ENCODE peak calls at places on chromosomes 7 and 10, in six cellular contexts. One of them, this sample, is unnamed.

GRCh38 chr7:152411389-152411788 is 24.4 kb downstream of the KMT2C start:
- DNase-seq in brain microvascular endothelial cell: no peak
- DNase-seq in neural progenitor cell: peak; percentile 66
- DNase-seq in colonic mucosa: no peak
- DNase-seq in pancreas: no peak
- DNase-seq in CD8-positive, alpha-beta T cell: no peak
- DNase-seq in this sample: no peak

GRCh38 chr7:66187894-66188293 is 17.2 kb upstream of the TPST1 start:
- DNase-seq in brain microvascular endothelial cell: no peak
- DNase-seq in neural progenitor cell: no peak
- DNase-seq in colonic mucosa: peak; percentile 25
- DNase-seq in pancreas: no peak
- DNase-seq in CD8-positive, alpha-beta T cell: no peak
- DNase-seq in this sample: no peak

GRCh38 chr10:24952701-24953349 is 419 bp upstream of the PRTFDC1 start:
- DNase-seq in brain microvascular endothelial cell: peak; percentile 20
- DNase-seq in neural progenitor cell: peak; percentile 82
- DNase-seq in colonic mucosa: peak; percentile 53
- DNase-seq in pancreas: peak; percentile 82
- DNase-seq in CD8-positive, alpha-beta T cell: peak; percentile 59
- DNase-seq in this sample: peak; percentile 58

GRCh38 chr10:7318836-7319235 is 92.0 kb downstream of the SFMBT2 start:
- DNase-seq in brain microvascular endothelial cell: no peak
- DNase-seq in neural progenitor cell: no peak
- DNase-seq in colonic mucosa: no peak
- DNase-seq in pancreas: no peak
- DNase-seq in CD8-positive, alpha-beta T cell: no peak
- DNase-seq in this sample: no peak

GRCh38 chr7:102196028-102196427 is 90.6 kb upstream of the SH2B2 start:
- DNase-seq in brain microvascular endothelial cell: no peak
- DNase-seq in neural progenitor cell: no peak
- DNase-seq in colonic mucosa: no peak
- DNase-seq in pancreas: no peak
- DNase-seq in CD8-positive, alpha-beta T cell: no peak
- DNase-seq in this sample: no peak

GRCh38 chr7:44335184-44335583 is 9.8 kb upstream of the CAMK2B start:
- DNase-seq in brain microvascular endothelial cell: no peak
- DNase-seq in neural progenitor cell: no peak
- DNase-seq in colonic mucosa: no peak
- DNase-seq in pancreas: no peak
- DNase-seq in CD8-positive, alpha-beta T cell: no peak
- DNase-seq in this sample: no peak

GRCh38 chr10:97543025-97543546 is 29.5 kb upstream of the ANKRD2 start:
- DNase-seq in brain microvascular endothelial cell: peak; percentile 97
- DNase-seq in neural progenitor cell: no peak
- DNase-seq in colonic mucosa: peak; percentile 63
- DNase-seq in pancreas: peak; percentile 61
- DNase-seq in CD8-positive, alpha-beta T cell: no peak
- DNase-seq in this sample: no peak

GRCh38 chr10:115092258-115092554 is 959 bp upstream of the ATRNL1 start:
- DNase-seq in brain microvascular endothelial cell: peak; percentile 25
- DNase-seq in neural progenitor cell: no peak
- DNase-seq in colonic mucosa: no peak
- DNase-seq in pancreas: no peak
- DNase-seq in CD8-positive, alpha-beta T cell: no peak
- DNase-seq in this sample: no peak

GRCh38 chr10:127877701-127878100 is 15.0 kb downstream of the CLRN3 start:
- DNase-seq in brain microvascular endothelial cell: no peak
- DNase-seq in neural progenitor cell: no peak
- DNase-seq in colonic mucosa: peak; percentile 5
- DNase-seq in pancreas: no peak
- DNase-seq in CD8-positive, alpha-beta T cell: no peak
- DNase-seq in this sample: no peak

GRCh38 chr10:99555371-99556224 is 22.9 kb downstream of the NKX2-3 start:
- DNase-seq in brain microvascular endothelial cell: no peak
- DNase-seq in neural progenitor cell: no peak
- DNase-seq in colonic mucosa: no peak
- DNase-seq in pancreas: no peak
- DNase-seq in CD8-positive, alpha-beta T cell: no peak
- DNase-seq in this sample: no peak

GRCh38 chr7:83366629-83367028 is 203.9 kb upstream of the PCLO start:
- DNase-seq in brain microvascular endothelial cell: no peak
- DNase-seq in neural progenitor cell: no peak
- DNase-seq in colonic mucosa: no peak
- DNase-seq in pancreas: no peak
- DNase-seq in CD8-positive, alpha-beta T cell: no peak
- DNase-seq in this sample: no peak

GRCh38 chr10:122338609-122339441 is 35.7 kb upstream of the PLEKHA1 start:
- DNase-seq in brain microvascular endothelial cell: no peak
- DNase-seq in neural progenitor cell: no peak
- DNase-seq in colonic mucosa: peak; percentile 79
- DNase-seq in pancreas: no peak
- DNase-seq in CD8-positive, alpha-beta T cell: no peak
- DNase-seq in this sample: no peak

GRCh38 chr10:68684413-68684812 is 36.6 kb upstream of the CCAR1 start:
- DNase-seq in brain microvascular endothelial cell: no peak
- DNase-seq in neural progenitor cell: no peak
- DNase-seq in colonic mucosa: no peak
- DNase-seq in pancreas: no peak
- DNase-seq in CD8-positive, alpha-beta T cell: no peak
- DNase-seq in this sample: peak; percentile 50

GRCh38 chr10:34705563-34705962 is 109.5 kb downstream of the PARD3 start:
- DNase-seq in brain microvascular endothelial cell: no peak
- DNase-seq in neural progenitor cell: no peak
- DNase-seq in colonic mucosa: no peak
- DNase-seq in pancreas: no peak
- DNase-seq in CD8-positive, alpha-beta T cell: no peak
- DNase-seq in this sample: no peak

GRCh38 chr7:73612598-73613269 is 11.6 kb downstream of the MLXIPL start:
- DNase-seq in brain microvascular endothelial cell: peak; percentile 25
- DNase-seq in neural progenitor cell: peak; percentile 40
- DNase-seq in colonic mucosa: peak; percentile 85
- DNase-seq in pancreas: no peak
- DNase-seq in CD8-positive, alpha-beta T cell: no peak
- DNase-seq in this sample: no peak

GRCh38 chr7:151199196-151199874 is 11.0 kb downstream of the H2BK1 start:
- DNase-seq in brain microvascular endothelial cell: no peak
- DNase-seq in neural progenitor cell: peak; percentile 52
- DNase-seq in colonic mucosa: no peak
- DNase-seq in pancreas: no peak
- DNase-seq in CD8-positive, alpha-beta T cell: no peak
- DNase-seq in this sample: no peak

GRCh38 chr10:13787015-13787421 is 200.3 kb downstream of the PRPF18 start:
- DNase-seq in brain microvascular endothelial cell: peak; percentile 91
- DNase-seq in neural progenitor cell: no peak
- DNase-seq in colonic mucosa: peak; percentile 26
- DNase-seq in pancreas: no peak
- DNase-seq in CD8-positive, alpha-beta T cell: peak; percentile 75
- DNase-seq in this sample: peak; percentile 75

GRCh38 chr7:47332213-47332612 is 249.7 kb downstream of the TNS3 start:
- DNase-seq in brain microvascular endothelial cell: no peak
- DNase-seq in neural progenitor cell: peak; percentile 34
- DNase-seq in colonic mucosa: no peak
- DNase-seq in pancreas: no peak
- DNase-seq in CD8-positive, alpha-beta T cell: no peak
- DNase-seq in this sample: no peak

GRCh38 chr7:134885967-134886352 is 100.3 kb upstream of the AGBL3 start:
- DNase-seq in brain microvascular endothelial cell: peak; percentile 65
- DNase-seq in neural progenitor cell: no peak
- DNase-seq in colonic mucosa: no peak
- DNase-seq in pancreas: no peak
- DNase-seq in CD8-positive, alpha-beta T cell: no peak
- DNase-seq in this sample: no peak
- H3K27ac ChIP-seq in brain microvascular endothelial cell: peak overlapping the region; percentile 90
- H3K27ac ChIP-seq in neural progenitor cell: no peak overlapping the region
- H3K27ac ChIP-seq in colonic mucosa: peak overlapping the region; percentile 50
- H3K27ac ChIP-seq in pancreas: peak overlapping the region; percentile 66
- H3K27ac ChIP-seq in CD8-positive, alpha-beta T cell: no peak overlapping the region
- H3K27ac ChIP-seq in this sample: no peak overlapping the region

GRCh38 chr7:139941866-139942265 is 112.8 kb downstream of the TBXAS1 start:
- DNase-seq in brain microvascular endothelial cell: no peak
- DNase-seq in neural progenitor cell: no peak
- DNase-seq in colonic mucosa: no peak
- DNase-seq in pancreas: no peak
- DNase-seq in CD8-positive, alpha-beta T cell: no peak
- DNase-seq in this sample: no peak
- H3K4me3 ChIP-seq in brain microvascular endothelial cell: no peak overlapping the region
- H3K4me3 ChIP-seq in neural progenitor cell: no peak overlapping the region
- H3K4me3 ChIP-seq in colonic mucosa: no peak overlapping the region
- H3K4me3 ChIP-seq in pancreas: no peak overlapping the region
- H3K4me3 ChIP-seq in CD8-positive, alpha-beta T cell: no peak overlapping the region
- H3K4me3 ChIP-seq in this sample: no peak overlapping the region

DNA sequence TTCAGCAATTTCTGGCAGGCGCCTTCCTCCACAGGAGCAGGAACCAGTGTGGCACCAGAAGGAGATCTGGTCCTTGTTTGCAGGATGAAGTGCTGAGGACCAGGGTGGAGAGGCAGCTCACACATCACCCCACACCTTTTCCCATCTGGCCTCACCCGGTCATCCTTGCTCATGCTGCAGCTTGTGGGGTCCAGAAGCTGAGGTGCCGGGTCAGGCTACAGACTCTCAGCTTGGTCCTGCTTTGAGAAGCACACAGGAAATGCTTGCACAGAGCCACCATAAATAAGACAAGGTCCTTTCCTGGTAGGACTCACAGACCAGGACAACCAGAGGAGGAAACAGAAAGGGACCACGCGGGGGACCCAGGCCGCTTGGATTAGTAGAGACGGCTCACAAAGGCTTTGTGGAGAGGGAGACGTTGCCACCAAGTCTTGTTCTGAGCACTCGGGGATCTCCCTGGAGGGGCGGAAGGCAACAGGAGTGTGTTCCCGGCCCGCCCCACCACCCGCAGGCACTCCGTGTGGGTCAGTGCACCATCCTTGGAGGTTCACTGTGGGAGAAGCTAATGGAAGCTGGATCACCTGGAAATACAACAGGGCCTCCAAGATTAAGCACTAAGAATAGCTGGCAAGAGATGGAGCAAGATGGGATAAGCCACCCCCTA is 29.6 kb upstream of the EN2 start:
- DNase-seq in brain microvascular endothelial cell: no peak
- DNase-seq in neural progenitor cell: no peak
- DNase-seq in colonic mucosa: no peak
- DNase-seq in pancreas: peak; percentile 19
- DNase-seq in CD8-positive, alpha-beta T cell: no peak
- DNase-seq in this sample: peak; percentile 27
- H3K27ac ChIP-seq in brain microvascular endothelial cell: no peak overlapping the region
- H3K27ac ChIP-seq in neural progenitor cell: no peak overlapping the region
- H3K27ac ChIP-seq in colonic mucosa: no peak overlapping the region
- H3K27ac ChIP-seq in pancreas: no peak overlapping the region
- H3K27ac ChIP-seq in CD8-positive, alpha-beta T cell: no peak overlapping the region
- H3K27ac ChIP-seq in this sample: no peak overlapping the region

GRCh38 chr7:101108961-101109360 is 17.9 kb upstream of the SERPINE1 start:
- DNase-seq in brain microvascular endothelial cell: no peak
- DNase-seq in neural progenitor cell: no peak
- DNase-seq in colonic mucosa: no peak
- DNase-seq in pancreas: no peak
- DNase-seq in CD8-positive, alpha-beta T cell: no peak
- DNase-seq in this sample: no peak

GRCh38 chr7:101109368-101109767 is 17.5 kb upstream of the SERPINE1 start:
- DNase-seq in brain microvascular endothelial cell: no peak
- DNase-seq in neural progenitor cell: no peak
- DNase-seq in colonic mucosa: no peak
- DNase-seq in pancreas: no peak
- DNase-seq in CD8-positive, alpha-beta T cell: no peak
- DNase-seq in this sample: no peak

GRCh38 chr7:101106387-101106786 is 20.5 kb upstream of the SERPINE1 start:
- DNase-seq in brain microvascular endothelial cell: no peak
- DNase-seq in neural progenitor cell: no peak
- DNase-seq in colonic mucosa: no peak
- DNase-seq in pancreas: no peak
- DNase-seq in CD8-positive, alpha-beta T cell: no peak
- DNase-seq in this sample: no peak

GRCh38 chr7:101111261-101111660 is 15.6 kb upstream of the SERPINE1 start:
- DNase-seq in brain microvascular endothelial cell: no peak
- DNase-seq in neural progenitor cell: no peak
- DNase-seq in colonic mucosa: no peak
- DNase-seq in pancreas: no peak
- DNase-seq in CD8-positive, alpha-beta T cell: no peak
- DNase-seq in this sample: no peak

GRCh38 chr7:101108330-101108857 is 18.5 kb upstream of the SERPINE1 start:
- DNase-seq in brain microvascular endothelial cell: no peak
- DNase-seq in neural progenitor cell: peak; percentile 60
- DNase-seq in colonic mucosa: no peak
- DNase-seq in pancreas: no peak
- DNase-seq in CD8-positive, alpha-beta T cell: no peak
- DNase-seq in this sample: no peak
- H3K4me3 ChIP-seq in brain microvascular endothelial cell: no peak overlapping the region
- H3K4me3 ChIP-seq in neural progenitor cell: no peak overlapping the region
- H3K4me3 ChIP-seq in colonic mucosa: no peak overlapping the region
- H3K4me3 ChIP-seq in pancreas: no peak overlapping the region
- H3K4me3 ChIP-seq in CD8-positive, alpha-beta T cell: no peak overlapping the region
- H3K4me3 ChIP-seq in this sample: no peak overlapping the region

GRCh38 chr10:26311383-26311940 is 94.9 kb downstream of the GAD2 start:
- DNase-seq in brain microvascular endothelial cell: no peak
- DNase-seq in neural progenitor cell: peak; percentile 73
- DNase-seq in colonic mucosa: no peak
- DNase-seq in pancreas: no peak
- DNase-seq in CD8-positive, alpha-beta T cell: no peak
- DNase-seq in this sample: no peak
- H3K27ac ChIP-seq in brain microvascular endothelial cell: no peak overlapping the region
- H3K27ac ChIP-seq in neural progenitor cell: no peak overlapping the region
- H3K27ac ChIP-seq in colonic mucosa: no peak overlapping the region
- H3K27ac ChIP-seq in pancreas: no peak overlapping the region
- H3K27ac ChIP-seq in CD8-positive, alpha-beta T cell: no peak overlapping the region
- H3K27ac ChIP-seq in this sample: no peak overlapping the region